ENCODE peak calls at places on chromosome 4, in nine cellular contexts. One of them, this sample, is unnamed.

GRCh38 chr4:42865572-42866189 is 26.8 kb upstream of the GRXCR1 start:
- DNase-seq in Karpas-422: peak; percentile 87
- DNase-seq in OCI-LY7: peak; percentile 62
- DNase-seq in neuronal stem cell: peak; percentile 66
- DNase-seq in right atrium auricular region: peak; percentile 65
- DNase-seq in kidney: no peak
- DNase-seq in stomach: peak; percentile 54
- DNase-seq in SJSA1: peak; percentile 29
- DNase-seq in tibial nerve: peak; percentile 20
- DNase-seq in this sample: no peak

GRCh38 chr4:149738156-149738555 is 77.5 kb downstream of the IQCM start:
- DNase-seq in OCI-LY7: no peak
- DNase-seq in neuronal stem cell: no peak
- DNase-seq in stomach: no peak
- DNase-seq in Karpas-422: no peak
- DNase-seq in kidney: no peak
- DNase-seq in SJSA1: no peak
- DNase-seq in right atrium auricular region: no peak
- DNase-seq in tibial nerve: no peak
- DNase-seq in this sample: no peak

GRCh38 chr4:135244605-135245146 is 1043.1 kb upstream of the PABPC4L start:
- DNase-seq in tibial nerve: no peak
- DNase-seq in stomach: no peak
- DNase-seq in right atrium auricular region: no peak
- DNase-seq in Karpas-422: no peak
- DNase-seq in OCI-LY7: no peak
- DNase-seq in kidney: no peak
- DNase-seq in neuronal stem cell: no peak
- DNase-seq in SJSA1: no peak
- DNase-seq in this sample: no peak

GRCh38 chr4:19686456-19686855 is 565.2 kb upstream of the SLIT2 start:
- DNase-seq in stomach: no peak
- DNase-seq in right atrium auricular region: no peak
- DNase-seq in tibial nerve: no peak
- DNase-seq in Karpas-422: no peak
- DNase-seq in SJSA1: no peak
- DNase-seq in neuronal stem cell: no peak
- DNase-seq in kidney: no peak
- DNase-seq in OCI-LY7: no peak
- DNase-seq in this sample: no peak

GRCh38 chr4:140136509-140136908 is 17.5 kb downstream of the MAML3 start:
- DNase-seq in neuronal stem cell: no peak
- DNase-seq in kidney: no peak
- DNase-seq in Karpas-422: no peak
- DNase-seq in OCI-LY7: no peak
- DNase-seq in tibial nerve: no peak
- DNase-seq in right atrium auricular region: no peak
- DNase-seq in SJSA1: peak; percentile 29
- DNase-seq in stomach: no peak
- DNase-seq in this sample: no peak

GRCh38 chr4:74190919-74191397 is 33.0 kb downstream of the MTHFD2L start:
- DNase-seq in OCI-LY7: no peak
- DNase-seq in right atrium auricular region: no peak
- DNase-seq in stomach: peak; percentile 39
- DNase-seq in SJSA1: no peak
- DNase-seq in kidney: no peak
- DNase-seq in tibial nerve: no peak
- DNase-seq in Karpas-422: no peak
- DNase-seq in neuronal stem cell: no peak
- DNase-seq in this sample: no peak

GRCh38 chr4:105060628-105061027 is 86.0 kb upstream of the TET2 start:
- DNase-seq in OCI-LY7: no peak
- DNase-seq in Karpas-422: peak; percentile 58
- DNase-seq in neuronal stem cell: no peak
- DNase-seq in kidney: no peak
- DNase-seq in SJSA1: peak; percentile 41
- DNase-seq in stomach: no peak
- DNase-seq in right atrium auricular region: no peak
- DNase-seq in tibial nerve: no peak
- DNase-seq in this sample: no peak

GRCh38 chr4:153759407-153760226 is at the start of gene RNF175:
- DNase-seq in right atrium auricular region: no peak
- DNase-seq in Karpas-422: no peak
- DNase-seq in tibial nerve: no peak
- DNase-seq in neuronal stem cell: no peak
- DNase-seq in OCI-LY7: no peak
- DNase-seq in SJSA1: no peak
- DNase-seq in kidney: no peak
- DNase-seq in stomach: no peak
- DNase-seq in this sample: no peak

GRCh38 chr4:12041828-12042227 is 613.1 kb upstream of the HS3ST1 start:
- DNase-seq in OCI-LY7: no peak
- DNase-seq in neuronal stem cell: no peak
- DNase-seq in tibial nerve: no peak
- DNase-seq in right atrium auricular region: no peak
- DNase-seq in kidney: no peak
- DNase-seq in stomach: no peak
- DNase-seq in Karpas-422: peak; percentile 52
- DNase-seq in SJSA1: no peak
- DNase-seq in this sample: no peak

GRCh38 chr4:107736924-107737448 is 17.0 kb upstream of the PAPSS1 start:
- DNase-seq in stomach: no peak
- DNase-seq in Karpas-422: peak; percentile 79
- DNase-seq in OCI-LY7: peak; percentile 63
- DNase-seq in tibial nerve: no peak
- DNase-seq in right atrium auricular region: no peak
- DNase-seq in kidney: no peak
- DNase-seq in SJSA1: peak; percentile 28
- DNase-seq in neuronal stem cell: peak; percentile 63
- DNase-seq in this sample: no peak

DNA sequence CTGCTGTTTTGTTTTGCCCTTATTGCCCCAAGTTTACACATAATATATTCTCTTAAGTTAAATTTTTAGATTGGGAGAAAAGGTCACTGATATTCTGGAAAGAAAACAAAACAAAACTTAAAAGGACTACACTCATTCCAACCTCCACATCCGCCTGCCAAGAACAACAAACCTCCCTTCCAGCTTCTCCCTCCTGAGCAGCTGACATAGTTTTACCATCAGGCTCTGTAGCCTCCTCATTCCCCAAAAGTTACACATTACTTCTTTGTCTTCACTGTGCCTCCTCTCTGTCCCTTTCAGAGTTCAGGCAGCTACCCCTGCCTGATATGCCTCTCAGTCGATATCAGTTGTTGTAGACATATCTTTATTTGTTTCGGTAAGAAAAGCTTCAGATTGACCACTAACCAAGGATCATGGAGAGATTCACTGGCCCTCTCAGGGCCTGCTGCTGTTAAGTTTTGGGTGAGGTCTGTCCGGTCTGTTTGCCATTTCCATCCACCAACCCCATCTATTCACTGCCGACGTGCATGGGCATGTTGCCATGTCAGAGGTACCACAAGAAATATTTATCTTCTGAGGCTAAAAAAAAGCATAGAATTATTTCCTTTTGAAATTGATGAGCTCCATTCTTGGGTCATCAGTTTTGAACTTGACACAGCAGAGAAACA is 164.1 kb downstream of the GASK1B start:
- DNase-seq in OCI-LY7: no peak
- DNase-seq in stomach: no peak
- DNase-seq in Karpas-422: no peak
- DNase-seq in SJSA1: peak; percentile 9
- DNase-seq in kidney: no peak
- DNase-seq in neuronal stem cell: no peak
- DNase-seq in tibial nerve: no peak
- DNase-seq in right atrium auricular region: no peak
- DNase-seq in this sample: no peak
- H3K4me1 ChIP-seq in OCI-LY7: no peaks in the 10 kb centered on the region
- H3K4me1 ChIP-seq in stomach: no peaks in the 10 kb centered on the region
- H3K4me1 ChIP-seq in Karpas-422: no peaks in the 10 kb centered on the region
- H3K4me1 ChIP-seq in SJSA1: peaks cover 3% of the 10 kb centered on the region
- H3K4me1 ChIP-seq in kidney: peaks cover 6% of the 10 kb centered on the region
- H3K4me1 ChIP-seq in neuronal stem cell: peaks cover 11% of the 10 kb centered on the region
- H3K4me1 ChIP-seq in tibial nerve: no peaks in the 10 kb centered on the region
- H3K4me1 ChIP-seq in right atrium auricular region: no peaks in the 10 kb centered on the region
- H3K4me1 ChIP-seq in this sample: peaks cover 47% of the 10 kb centered on the region

GRCh38 chr4:156006192-156006591 is 52.5 kb upstream of the CTSO start:
- DNase-seq in kidney: no peak
- DNase-seq in OCI-LY7: no peak
- DNase-seq in stomach: no peak
- DNase-seq in tibial nerve: no peak
- DNase-seq in SJSA1: no peak
- DNase-seq in right atrium auricular region: no peak
- DNase-seq in neuronal stem cell: no peak
- DNase-seq in Karpas-422: no peak
- DNase-seq in this sample: no peak
- H3K4me1 ChIP-seq in kidney: no peaks in the 10 kb centered on the region
- H3K4me1 ChIP-seq in OCI-LY7: no peaks in the 10 kb centered on the region
- H3K4me1 ChIP-seq in stomach: no peaks in the 10 kb centered on the region
- H3K4me1 ChIP-seq in tibial nerve: no peaks in the 10 kb centered on the region
- H3K4me1 ChIP-seq in SJSA1: no peaks in the 10 kb centered on the region
- H3K4me1 ChIP-seq in right atrium auricular region: no peaks in the 10 kb centered on the region
- H3K4me1 ChIP-seq in neuronal stem cell: peaks cover 3% of the 10 kb centered on the region
- H3K4me1 ChIP-seq in Karpas-422: no peaks in the 10 kb centered on the region
- H3K4me1 ChIP-seq in this sample: no peaks in the 10 kb centered on the region

GRCh38 chr4:16032382-16032743 is 51.5 kb downstream of the PROM1 start:
- DNase-seq in tibial nerve: no peak
- DNase-seq in kidney: no peak
- DNase-seq in neuronal stem cell: no peak
- DNase-seq in SJSA1: no peak
- DNase-seq in stomach: no peak
- DNase-seq in Karpas-422: no peak
- DNase-seq in OCI-LY7: no peak
- DNase-seq in right atrium auricular region: no peak
- DNase-seq in this sample: no peak

GRCh38 chr4:16031554-16032381 is 52.1 kb downstream of the PROM1 start:
- DNase-seq in neuronal stem cell: no peak
- DNase-seq in stomach: no peak
- DNase-seq in SJSA1: no peak
- DNase-seq in kidney: no peak
- DNase-seq in Karpas-422: no peak
- DNase-seq in tibial nerve: no peak
- DNase-seq in OCI-LY7: no peak
- DNase-seq in right atrium auricular region: no peak
- DNase-seq in this sample: no peak

GRCh38 chr4:16029886-16030285 is 53.9 kb downstream of the PROM1 start:
- DNase-seq in neuronal stem cell: no peak
- DNase-seq in kidney: no peak
- DNase-seq in stomach: no peak
- DNase-seq in OCI-LY7: no peak
- DNase-seq in SJSA1: no peak
- DNase-seq in Karpas-422: no peak
- DNase-seq in tibial nerve: no peak
- DNase-seq in right atrium auricular region: no peak
- DNase-seq in this sample: no peak

GRCh38 chr4:16034010-16034829 is 49.6 kb downstream of the PROM1 start:
- DNase-seq in right atrium auricular region: no peak
- DNase-seq in tibial nerve: no peak
- DNase-seq in kidney: no peak
- DNase-seq in stomach: no peak
- DNase-seq in neuronal stem cell: no peak
- DNase-seq in Karpas-422: no peak
- DNase-seq in OCI-LY7: no peak
- DNase-seq in SJSA1: peak; percentile 9
- DNase-seq in this sample: no peak

DNA sequence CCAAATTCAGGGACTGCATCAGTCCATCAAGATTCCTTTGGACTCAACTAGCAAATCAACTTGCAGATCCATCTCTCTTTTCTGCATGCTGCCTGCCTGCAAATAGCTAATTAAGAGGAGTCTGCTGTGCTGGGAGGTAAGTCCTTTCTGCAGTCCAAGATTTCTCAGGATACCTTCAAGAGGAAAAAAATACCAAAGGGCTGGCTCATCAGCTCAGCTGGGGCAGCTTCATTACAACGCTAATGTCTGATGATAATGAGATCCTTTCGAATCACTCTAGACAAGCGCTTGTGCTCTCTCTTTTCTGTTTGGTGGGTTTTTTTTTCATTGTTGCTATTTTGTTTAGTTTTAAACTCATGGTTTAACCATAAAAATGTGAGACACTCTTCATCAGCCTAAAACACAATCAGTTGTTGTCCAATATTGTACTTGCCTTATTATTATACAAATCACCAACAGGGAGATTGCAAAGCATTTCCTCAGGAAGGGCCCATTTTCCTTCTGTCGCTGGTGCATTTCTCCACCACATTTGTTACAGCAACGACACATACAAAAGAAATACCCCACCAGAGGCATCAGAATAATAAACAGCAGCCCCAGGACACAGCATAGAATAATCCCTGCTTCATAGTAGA is 50.8 kb downstream of the PROM1 start:
- DNase-seq in kidney: no peak
- DNase-seq in right atrium auricular region: no peak
- DNase-seq in neuronal stem cell: peak; percentile 46
- DNase-seq in OCI-LY7: no peak
- DNase-seq in tibial nerve: no peak
- DNase-seq in stomach: no peak
- DNase-seq in SJSA1: peak; percentile 5
- DNase-seq in Karpas-422: no peak
- DNase-seq in this sample: no peak
- H3K4me1 ChIP-seq in kidney: peaks cover 34% of the 10 kb centered on the region
- H3K4me1 ChIP-seq in right atrium auricular region: no peaks in the 10 kb centered on the region
- H3K4me1 ChIP-seq in neuronal stem cell: peaks cover 18% of the 10 kb centered on the region
- H3K4me1 ChIP-seq in OCI-LY7: no peaks in the 10 kb centered on the region
- H3K4me1 ChIP-seq in tibial nerve: no peaks in the 10 kb centered on the region
- H3K4me1 ChIP-seq in stomach: peaks cover 21% of the 10 kb centered on the region
- H3K4me1 ChIP-seq in SJSA1: peaks cover 6% of the 10 kb centered on the region
- H3K4me1 ChIP-seq in Karpas-422: peaks cover 4% of the 10 kb centered on the region
- H3K4me1 ChIP-seq in this sample: peaks cover 9% of the 10 kb centered on the region

GRCh38 chr4:119598521-119598920 is 30.1 kb downstream of the PDE5A start:
- DNase-seq in SJSA1: no peak
- DNase-seq in OCI-LY7: no peak
- DNase-seq in kidney: no peak
- DNase-seq in stomach: no peak
- DNase-seq in Karpas-422: peak; percentile 16
- DNase-seq in right atrium auricular region: no peak
- DNase-seq in neuronal stem cell: no peak
- DNase-seq in tibial nerve: no peak
- DNase-seq in this sample: no peak

GRCh38 chr4:119589165-119589564 is 39.4 kb downstream of the PDE5A start:
- DNase-seq in SJSA1: no peak
- DNase-seq in OCI-LY7: no peak
- DNase-seq in Karpas-422: no peak
- DNase-seq in neuronal stem cell: no peak
- DNase-seq in stomach: no peak
- DNase-seq in right atrium auricular region: no peak
- DNase-seq in tibial nerve: no peak
- DNase-seq in kidney: no peak
- DNase-seq in this sample: no peak

GRCh38 chr4:119592708-119593298 is 35.8 kb downstream of the PDE5A start:
- DNase-seq in neuronal stem cell: no peak
- DNase-seq in tibial nerve: no peak
- DNase-seq in stomach: no peak
- DNase-seq in SJSA1: no peak
- DNase-seq in OCI-LY7: no peak
- DNase-seq in Karpas-422: peak; percentile 25
- DNase-seq in right atrium auricular region: no peak
- DNase-seq in kidney: no peak
- DNase-seq in this sample: no peak

GRCh38 chr4:119597377-119597776 is 31.2 kb downstream of the PDE5A start:
- DNase-seq in right atrium auricular region: no peak
- DNase-seq in neuronal stem cell: no peak
- DNase-seq in OCI-LY7: no peak
- DNase-seq in kidney: no peak
- DNase-seq in stomach: no peak
- DNase-seq in tibial nerve: no peak
- DNase-seq in Karpas-422: no peak
- DNase-seq in SJSA1: peak; percentile 15
- DNase-seq in this sample: no peak

GRCh38 chr4:119593698-119594097 is 34.9 kb downstream of the PDE5A start:
- DNase-seq in kidney: no peak
- DNase-seq in Karpas-422: no peak
- DNase-seq in neuronal stem cell: no peak
- DNase-seq in right atrium auricular region: no peak
- DNase-seq in SJSA1: no peak
- DNase-seq in tibial nerve: no peak
- DNase-seq in stomach: no peak
- DNase-seq in OCI-LY7: no peak
- DNase-seq in this sample: no peak
- H3K4me1 ChIP-seq in kidney: no peaks in the 10 kb centered on the region
- H3K4me1 ChIP-seq in Karpas-422: no peaks in the 10 kb centered on the region
- H3K4me1 ChIP-seq in neuronal stem cell: no peaks in the 10 kb centered on the region
- H3K4me1 ChIP-seq in right atrium auricular region: no peaks in the 10 kb centered on the region
- H3K4me1 ChIP-seq in SJSA1: peaks cover 9% of the 10 kb centered on the region
- H3K4me1 ChIP-seq in tibial nerve: no peaks in the 10 kb centered on the region
- H3K4me1 ChIP-seq in stomach: peaks cover 39% of the 10 kb centered on the region
- H3K4me1 ChIP-seq in OCI-LY7: no peaks in the 10 kb centered on the region
- H3K4me1 ChIP-seq in this sample: peaks cover 82% of the 10 kb centered on the region

This sample was measured in esophagus muscularis mucosa.